ENCODE peak calls at places on chromosomes 5 and 9, in four cellular contexts. O is GM10248, F is A673, G is sigmoid colon. L is an unnamed sample.

GRCh38 chr9:130606887-130607582 is 27.7 kb downstream of the FUBP3 start:
- DNase-seq in G (no peak), F (no peak), O (no peak), L (no peak)

GRCh38 chr9:69174645-69175487 is 789 bp downstream of the TJP2 start:
- DNase-seq in O (peak; percentile 71), G (peak; percentile 68), F (peak; percentile 86), L (peak; percentile 76)

GRCh38 chr5:169637856-169638190 is 748 bp downstream of the DOCK2 start:
- DNase-seq in O (peak; percentile 70), F (no peak), G (no peak), L (no peak)

GRCh38 chr9:71202931-71203330 is 81.5 kb upstream of the TRPM3 start:
- DNase-seq in G (no peak), F (no peak), O (no peak), L (no peak)

GRCh38 chr5:104498281-104498680 is 935.7 kb upstream of the NUDT12 start:
- DNase-seq in O (no peak), G (no peak), F (peak; percentile 3), L (peak; percentile 68)

GRCh38 chr9:89234636-89235035 is 56.0 kb upstream of the SHC3 start:
- DNase-seq in G (no peak), F (peak; percentile 51), O (peak; percentile 43), L (no peak)

GRCh38 chr5:2611561-2612096 is 139.8 kb downstream of the IRX2 start:
- DNase-seq in G (no peak), O (no peak), F (no peak), L (no peak)

GRCh38 chr9:38768351-38768761 is 48.4 kb upstream of the FAM240B start:
- DNase-seq in F (no peak), O (no peak), G (no peak), L (no peak)

GRCh38 chr9:16010221-16010620 is 457.4 kb downstream of the CCDC171 start:
- DNase-seq in F (no peak), O (no peak), G (no peak), L (no peak)

GRCh38 chr5:136811086-136811485 is 445.7 kb upstream of the TRPC7 start:
- DNase-seq in F (no peak), G (no peak), O (no peak), L (no peak)

GRCh38 chr9:84187090-84187489 is 153.5 kb downstream of the SLC28A3 start:
- DNase-seq in F (no peak), G (no peak), O (no peak), L (no peak)

GRCh38 chr9:128628471-128629048 is 28.1 kb downstream of the DYNC2I2 start:
- DNase-seq in G (peak; percentile 88), F (no peak), O (no peak), L (no peak)

GRCh38 chr5:15550502-15551115 is 50.6 kb downstream of the FBXL7 start:
- DNase-seq in G (no peak), F (no peak), O (no peak), L (no peak)

GRCh38 chr9:27272103-27272502 is 24.8 kb downstream of the EQTN start:
- DNase-seq in F (no peak), O (no peak), G (no peak), L (no peak)

GRCh38 chr5:52794519-52794918 is 6.8 kb downstream of the ITGA1 start:
- DNase-seq in O (no peak), F (no peak), G (no peak), L (peak; percentile 78)

GRCh38 chr5:31021181-31021624 is 172.3 kb upstream of the CDH6 start:
- DNase-seq in G (no peak), O (no peak), F (no peak), L (no peak)

GRCh38 chr9:77953590-77953989 is 78.0 kb downstream of the GNAQ start:
- DNase-seq in O (no peak), F (no peak), G (no peak), L (no peak)

GRCh38 chr5:130992095-130992494 is 173.0 kb downstream of the HINT1 start:
- DNase-seq in G (no peak), O (no peak), F (peak; percentile 96), L (no peak)

GRCh38 chr5:169280286-169280685 is 20.7 kb downstream of the SLIT3 start:
- DNase-seq in G (no peak), F (no peak), O (no peak), L (no peak)

GRCh38 chr5:126868961-126869451 is 92.1 kb downstream of the LMNB1 start:
- DNase-seq in F (peak; percentile 74), O (peak; percentile 53), G (no peak), L (no peak)

GRCh38 chr5:102090770-102091169 is 205.3 kb downstream of the SLCO4C1 start:
- DNase-seq in F (peak; percentile 58), G (no peak), O (peak; percentile 15), L (peak; percentile 74)

GRCh38 chr9:130940693-130941576 is 1.9 kb upstream of the FIBCD1 start:
- DNase-seq in G (peak; percentile 79), F (peak; percentile 50), O (peak; percentile 86), L (no peak)

GRCh38 chr9:20538956-20539355 is 83.3 kb downstream of the MLLT3 start:
- DNase-seq in O (no peak), F (no peak), G (no peak), L (no peak)

GRCh38 chr9:99172129-99173091 is 49.3 kb downstream of the ALG2 start:
- DNase-seq in O (no peak), G (no peak), F (no peak), L (no peak)

GRCh38 chr5:42500003-42500599 is 76.9 kb downstream of the GHR start:
- DNase-seq in O (no peak), G (no peak), F (no peak), L (no peak)

GRCh38 chr9:126275386-126276001 is 51.1 kb upstream of the MVB12B start:
- DNase-seq in O (no peak), F (no peak), G (no peak), L (no peak)

GRCh38 chr9:109098221-109098959 is 21.4 kb downstream of the TMEM245 start:
- DNase-seq in O (no peak), F (no peak), G (no peak), L (peak; percentile 89)

GRCh38 chr5:132718544-132719312 is 18.6 kb downstream of the KIF3A start:
- DNase-seq in F (no peak), G (no peak), O (no peak), L (no peak)

GRCh38 chr5:143923634-143924265 is 111.8 kb downstream of the HMHB1 start:
- DNase-seq in O (peak; percentile 17), F (no peak), G (no peak), L (peak; percentile 65)

GRCh38 chr5:95858023-95858461 is 35.5 kb upstream of the GLRX start:
- DNase-seq in F (no peak), G (peak; percentile 88), O (no peak), L (no peak)

GRCh38 chr5:181044662-181045305 is 4.7 kb downstream of the BTNL9 start:
- DNase-seq in F (no peak), G (no peak), O (no peak), L (no peak)

GRCh38 chr5:159185773-159186172 is 23.6 kb downstream of the RNF145 start:
- DNase-seq in F (no peak), O (no peak), G (no peak), L (no peak)

GRCh38 chr9:101387871-101388506 is 3.2 kb upstream of the BAAT start:
- DNase-seq in G (no peak), O (no peak), F (peak; percentile 70), L (peak; percentile 35)

GRCh38 chr9:69036319-69036718 is 767 bp downstream of the FXN start:
- DNase-seq in O (peak; percentile 54), G (no peak), F (no peak), L (no peak)

GRCh38 chr5:1316588-1316902 is 21.7 kb upstream of the TERT start:
- DNase-seq in F (no peak), G (peak; percentile 46), O (no peak), L (no peak)

GRCh38 chr5:83102581-83102980 is 25.2 kb downstream of the XRCC4 start:
- DNase-seq in G (no peak), O (no peak), F (no peak), L (no peak)

GRCh38 chr9:114499528-114499927 is 5.7 kb downstream of the WHRN start:
- DNase-seq in O (no peak), F (no peak), G (no peak), L (no peak)